ENCODE peak calls at places on chromosomes 5 and 9, in ten cellular contexts. U is fibroblast of lung, N is choroid plexus epithelial cell, A is stomach, Z is uterus, E is fibroblast of pulmonary artery, Q is brain microvascular endothelial cell, I is lung, D is left ventricle myocardium inferior, K is HFF-Myc. C is an unnamed sample.

GRCh38 chr9:134381671-134382505 is 55.6 kb downstream of the RXRA start:
- DNase-seq in U (peak; percentile 54), N (peak; percentile 29), A (no peak), Z (peak; percentile 46), E (no peak), Q (no peak), I (no peak), D (peak; percentile 61), K (no peak), C (no peak)

GRCh38 chr5:139392324-139392677 is 2.6 kb upstream of the MZB1 start:
- DNase-seq in U (no peak), N (no peak), A (no peak), Z (no peak), E (no peak), Q (no peak), I (no peak), D (no peak), K (no peak), C (no peak)

GRCh38 chr9:71032779-71033178 is 88.6 kb downstream of the TRPM3 start:
- DNase-seq in U (no peak), N (no peak), A (no peak), Z (no peak), E (no peak), Q (no peak), I (no peak), D (no peak), K (no peak), C (no peak)

GRCh38 chr9:93219692-93220091 is 35.8 kb downstream of the WNK2 start:
- DNase-seq in U (no peak), N (no peak), A (no peak), Z (no peak), E (no peak), Q (no peak), I (no peak), D (no peak), K (no peak), C (no peak)

GRCh38 chr9:122029898-122030297 is 63.2 kb downstream of the TTLL11 start:
- DNase-seq in U (no peak), N (no peak), A (no peak), Z (no peak), E (no peak), Q (no peak), I (no peak), D (no peak), K (no peak), C (no peak)

GRCh38 chr9:136538599-136539426 is 7.0 kb downstream of the NOTCH1 start:
- DNase-seq in U (no peak), N (no peak), A (no peak), Z (no peak), E (peak; percentile 36), Q (no peak), I (no peak), D (peak; percentile 57), K (no peak), C (no peak)

GRCh38 chr9:37503736-37504135 is 18.0 kb downstream of the POLR1E start:
- DNase-seq in U (peak; percentile 18), N (peak; percentile 56), A (no peak), Z (no peak), E (no peak), Q (peak; percentile 20), I (peak; percentile 41), D (no peak), K (no peak), C (no peak)

GRCh38 chr5:179418972-179419371 is 73.7 kb upstream of the ADAMTS2 start:
- DNase-seq in U (no peak), N (no peak), A (no peak), Z (no peak), E (no peak), Q (no peak), I (no peak), D (no peak), K (no peak), C (no peak)

GRCh38 chr5:140402258-140403074 is 833 bp downstream of the ANKHD1 start:
- DNase-seq in U (peak; percentile 50), N (peak; percentile 46), A (peak; percentile 33), Z (peak; percentile 32), E (peak; percentile 39), Q (peak; percentile 31), I (peak; percentile 44), D (peak; percentile 37), K (no peak), C (peak; percentile 84)

DNA sequence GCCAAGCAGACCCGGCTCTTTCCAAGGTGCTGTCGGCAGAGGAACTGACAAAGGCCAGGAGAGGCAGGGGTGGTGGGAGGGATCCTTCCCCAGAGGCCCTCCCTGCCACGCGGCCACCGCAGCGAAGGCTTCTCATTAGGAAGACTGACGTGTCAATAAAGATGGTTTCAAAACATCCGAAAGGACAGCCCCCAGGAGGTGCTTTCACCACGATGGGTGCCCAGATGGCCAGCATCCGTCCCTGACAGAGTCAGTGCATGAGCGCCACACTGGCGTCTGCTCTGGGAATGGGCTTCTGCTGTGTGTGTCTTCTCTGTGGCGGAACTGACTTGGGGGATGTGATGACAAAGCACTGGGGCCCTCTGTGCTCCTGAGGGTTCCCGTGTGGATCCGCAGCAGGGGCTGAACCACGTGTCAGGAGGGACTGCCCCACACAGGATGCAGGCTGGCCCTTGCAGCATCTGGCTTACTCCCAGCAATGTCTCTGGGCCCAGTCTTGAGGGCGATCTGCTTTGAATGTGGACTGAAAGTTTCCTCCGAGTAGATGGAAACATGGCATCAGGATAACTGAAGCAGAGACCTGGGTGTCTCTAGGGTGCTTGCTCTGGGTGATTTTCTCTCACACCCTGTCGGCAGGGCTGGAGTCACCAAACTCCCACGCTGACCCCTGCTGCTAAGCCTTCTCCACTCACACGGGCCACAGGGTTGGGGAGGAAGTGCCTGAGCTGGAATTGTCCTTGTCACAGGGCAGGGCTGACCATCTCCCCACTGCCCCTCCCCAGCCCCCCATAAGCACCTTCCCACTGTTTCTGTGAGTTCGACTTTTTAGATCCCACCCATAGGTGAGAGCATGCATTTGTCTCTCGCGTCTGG is 213.2 kb downstream of the FANCC start:
- DNase-seq in U (no peak), N (no peak), A (no peak), Z (no peak), E (no peak), Q (no peak), I (no peak), D (no peak), K (peak; percentile 32), C (no peak)
- TF ChIP-seq CTCF in U (no peak), N (no peak), A (no peak), Z (no peak), E (no peak), Q (no peak), I (no peak), D (no peak), K (no peak), C (no peak)

GRCh38 chr9:74309654-74310053 is 187.5 kb upstream of the RORB start:
- DNase-seq in U (no peak), N (no peak), A (no peak), Z (no peak), E (no peak), Q (no peak), I (no peak), D (no peak), K (no peak), C (no peak)
- TF ChIP-seq CTCF in U (no peak), N (no peak), A (no peak), Z (no peak), E (no peak), Q (no peak), I (no peak), D (peak; percentile 51), K (no peak), C (no peak)

DNA sequence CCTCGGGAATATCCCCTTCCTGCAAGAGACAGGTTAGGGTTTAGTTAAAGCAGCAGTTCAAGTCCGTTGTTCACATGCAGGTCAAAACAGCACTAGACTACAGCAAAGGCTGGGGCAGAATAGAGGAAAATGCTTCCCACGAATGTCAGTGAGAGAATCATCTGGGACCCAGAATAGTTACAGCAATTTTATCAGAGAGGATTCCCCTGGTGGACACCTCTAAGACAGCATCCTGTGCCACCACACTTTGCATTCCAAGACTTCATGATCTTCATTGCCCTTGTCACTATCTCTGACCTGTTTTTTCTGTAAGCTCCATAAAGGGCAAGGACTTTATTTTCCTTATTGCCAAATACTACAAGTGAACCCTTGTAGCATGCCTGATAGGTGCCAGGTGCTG is 12.9 kb downstream of the GRXCR2 start:
- DNase-seq in U (no peak), N (no peak), A (no peak), Z (no peak), E (no peak), Q (no peak), I (no peak), D (no peak), K (no peak), C (no peak)
- TF ChIP-seq CTCF in U (no peak), N (peak; percentile 26), A (no peak), Z (no peak), E (peak; percentile 18), Q (peak; percentile 45), I (no peak), D (peak; percentile 10), K (peak; percentile 18), C (no peak)

GRCh38 chr9:111037744-111038335 is 430 bp downstream of the LPAR1 start:
- DNase-seq in U (peak; percentile 44), N (peak; percentile 53), A (peak; percentile 40), Z (no peak), E (peak; percentile 40), Q (no peak), I (no peak), D (peak; percentile 21), K (no peak), C (peak; percentile 88)
- TF ChIP-seq CTCF in U (peak; percentile 10), N (no peak), A (no peak), Z (peak; percentile 25), E (no peak), Q (no peak), I (no peak), D (no peak), K (peak; percentile 5), C (peak; percentile 54)

GRCh38 chr9:69200071-69200470 is 26.0 kb downstream of the TJP2 start:
- DNase-seq in U (peak; percentile 76), N (peak; percentile 67), A (no peak), Z (peak; percentile 35), E (peak; percentile 52), Q (no peak), I (no peak), D (no peak), K (no peak), C (no peak)
- TF ChIP-seq CTCF in U (no peak), N (peak; percentile 30), A (no peak), Z (no peak), E (peak; percentile 4), Q (peak; percentile 44), I (no peak), D (no peak), K (peak; percentile 10), C (no peak)

DNA sequence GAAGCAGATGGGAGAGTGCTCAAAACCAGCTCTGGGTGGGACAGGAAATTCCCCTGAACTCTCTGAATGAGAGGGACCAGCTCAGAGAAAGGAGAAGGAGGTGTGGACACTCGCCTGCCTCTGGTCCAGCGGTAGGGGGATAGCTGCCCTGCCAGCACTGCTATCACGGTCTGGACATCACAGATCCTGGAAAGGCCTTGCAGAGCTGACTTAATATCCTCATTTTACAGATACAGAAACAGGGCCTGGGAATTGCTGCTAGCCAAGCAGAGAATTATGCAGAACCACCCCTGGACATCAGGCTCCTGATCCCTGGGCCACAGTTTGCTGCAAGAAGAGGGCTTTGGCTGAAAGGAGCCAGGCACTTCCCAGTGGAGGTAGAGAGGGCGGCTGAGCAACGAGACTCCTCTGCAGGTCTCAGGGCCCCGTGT is 4.8 kb downstream of the TRAF1 start:
- DNase-seq in U (no peak), N (no peak), A (no peak), Z (no peak), E (no peak), Q (no peak), I (no peak), D (no peak), K (no peak), C (no peak)
- TF ChIP-seq CTCF in U (peak; percentile 10), N (peak; percentile 27), A (no peak), Z (no peak), E (peak; percentile 17), Q (peak; percentile 50), I (no peak), D (no peak), K (no peak), C (no peak)

C was measured in osteocyte.